ENCODE peak calls at places on chromosomes 13 and 19, in five cellular contexts. T, X, K, V and H are unnamed samples.

GRCh38 chr19:19230999-19231398 is 19.2 kb downstream of the NCAN start:
- DNase-seq in T (no peak), X (no peak), K (no peak), V (no peak), H (no peak)

GRCh38 chr19:12802267-12803106 is 618 bp downstream of the THSD8 start:
- DNase-seq in T (no peak), X (no peak), K (peak), V (no peak), H (no peak)

GRCh38 chr19:16594131-16594586 is 21.9 kb upstream of the SLC35E1 start:
- DNase-seq in T (no peak), X (no peak), K (no peak), V (no peak), H (no peak)

GRCh38 chr13:77810430-77810829 is 108.2 kb downstream of the EDNRB start:
- DNase-seq in T (peak), X (no peak), K (no peak), V (peak), H (no peak)

GRCh38 chr13:29591310-29591709 is 4.2 kb downstream of the SLC7A1 start:
- DNase-seq in T (peak), X (no peak), K (no peak), V (no peak), H (no peak)

GRCh38 chr19:41872775-41873647 is 4.1 kb upstream of the CD79A start:
- DNase-seq in T (peak), X (peak), K (peak), V (peak), H (no peak)

GRCh38 chr19:8041553-8041952 is 11.0 kb upstream of the CCL25 start:
- DNase-seq in T (no peak), X (no peak), K (no peak), V (no peak), H (no peak)

GRCh38 chr13:86559915-86560314 is 760.7 kb upstream of the SLITRK6 start:
- DNase-seq in T (no peak), X (no peak), K (no peak), V (no peak), H (no peak)

GRCh38 chr13:46607768-46608553 is 55.0 kb downstream of the LRCH1 start:
- DNase-seq in T (no peak), X (no peak), K (no peak), V (no peak), H (no peak)

GRCh38 chr19:33859016-33859415 is 62.3 kb downstream of the KCTD15 start:
- DNase-seq in T (no peak), X (no peak), K (no peak), V (no peak), H (no peak)

GRCh38 chr13:96650301-96650886 is 343.9 kb downstream of the OXGR1 start:
- DNase-seq in T (peak), X (no peak), K (no peak), V (no peak), H (peak)

GRCh38 chr13:29749401-29750177 is 100.8 kb downstream of the UBL3 start:
- DNase-seq in T (no peak), X (no peak), K (no peak), V (no peak), H (no peak)

GRCh38 chr13:74288361-74288911 is 154.2 kb upstream of the KLF12 start:
- DNase-seq in T (peak), X (no peak), K (no peak), V (peak), H (no peak)

GRCh38 chr13:47481521-47481920 is 519.6 kb downstream of the SUCLA2 start:
- DNase-seq in T (no peak), X (no peak), K (no peak), V (no peak), H (no peak)

GRCh38 chr13:61084983-61085382 is 330.7 kb downstream of the PCDH20 start:
- DNase-seq in T (no peak), X (no peak), K (no peak), V (no peak), H (no peak)

GRCh38 chr13:27708325-27708724 is 84.0 kb upstream of the GSX1 start:
- DNase-seq in T (no peak), X (no peak), K (no peak), V (no peak), H (no peak)

GRCh38 chr19:58562126-58563033 is 4.0 kb upstream of the UBE2M start:
- DNase-seq in T (peak), X (peak), K (peak), V (peak), H (no peak)

GRCh38 chr19:58047672-58048071 is 11.4 kb upstream of the ZNF135 start:
- DNase-seq in T (no peak), X (no peak), K (no peak), V (no peak), H (no peak)

GRCh38 chr19:48123907-48124675 is 13.5 kb upstream of the PLA2G4C start:
- DNase-seq in T (peak), X (no peak), K (no peak), V (no peak), H (peak)

GRCh38 chr19:4015705-4016402 is 8.3 kb downstream of the PIAS4 start:
- DNase-seq in T (no peak), X (no peak), K (peak), V (no peak), H (no peak)

GRCh38 chr13:107450931-107451330 is 764.4 kb downstream of the LIG4 start:
- DNase-seq in T (peak), X (peak), K (no peak), V (no peak), H (no peak)

GRCh38 chr13:113023217-113023597 is 54.2 kb downstream of the MCF2L start:
- DNase-seq in T (peak), X (no peak), K (no peak), V (peak), H (no peak)

GRCh38 chr19:33247441-33247819 is 21.8 kb upstream of the SLC7A10 start:
- DNase-seq in T (no peak), X (no peak), K (peak), V (no peak), H (no peak)

GRCh38 chr19:12364391-12365093 is 941 bp downstream of the ZNF442 start:
- DNase-seq in T (peak), X (peak), K (peak), V (peak), H (no peak)

GRCh38 chr19:49340865-49341718 is 5.9 kb downstream of the CD37 start:
- DNase-seq in T (no peak), X (peak), K (no peak), V (no peak), H (no peak)

GRCh38 chr13:59787679-59788078 is 376.0 kb downstream of the DIAPH3 start:
- DNase-seq in T (no peak), X (no peak), K (no peak), V (no peak), H (no peak)

GRCh38 chr19:2550431-2551171 is 74.7 kb downstream of the GADD45B start:
- DNase-seq in T (no peak), X (peak), K (peak), V (no peak), H (no peak)

GRCh38 chr13:20399515-20399914 is 126.1 kb downstream of the CRYL1 start:
- DNase-seq in T (no peak), X (no peak), K (no peak), V (no peak), H (no peak)

GRCh38 chr19:44050740-44051653 is 839 bp upstream of the ZNF223 start:
- DNase-seq in T (no peak), X (peak), K (no peak), V (no peak), H (peak)

GRCh38 chr19:17424743-17425365 is 5.0 kb downstream of the MVB12A start:
- DNase-seq in T (peak), X (no peak), K (peak), V (peak), H (no peak)

GRCh38 chr13:107585466-107585865 is 629.9 kb downstream of the LIG4 start:
- DNase-seq in T (peak), X (no peak), K (no peak), V (no peak), H (no peak)

GRCh38 chr19:32219881-32220552 is 125.4 kb upstream of the ZNF507 start:
- DNase-seq in T (no peak), X (no peak), K (no peak), V (no peak), H (no peak)

GRCh38 chr19:29631450-29631849 is 25.4 kb downstream of the POP4 start:
- DNase-seq in T (no peak), X (peak), K (no peak), V (no peak), H (no peak)

GRCh38 chr19:29636553-29637325 is 28.5 kb upstream of the PLEKHF1 start:
- DNase-seq in T (no peak), X (peak), K (no peak), V (no peak), H (no peak)

GRCh38 chr19:29634731-29635130 is 28.6 kb downstream of the POP4 start:
- DNase-seq in T (no peak), X (no peak), K (no peak), V (no peak), H (no peak)

GRCh38 chr19:29635963-29636362 is 29.3 kb upstream of the PLEKHF1 start:
- DNase-seq in T (no peak), X (no peak), K (no peak), V (no peak), H (no peak)

DNA sequence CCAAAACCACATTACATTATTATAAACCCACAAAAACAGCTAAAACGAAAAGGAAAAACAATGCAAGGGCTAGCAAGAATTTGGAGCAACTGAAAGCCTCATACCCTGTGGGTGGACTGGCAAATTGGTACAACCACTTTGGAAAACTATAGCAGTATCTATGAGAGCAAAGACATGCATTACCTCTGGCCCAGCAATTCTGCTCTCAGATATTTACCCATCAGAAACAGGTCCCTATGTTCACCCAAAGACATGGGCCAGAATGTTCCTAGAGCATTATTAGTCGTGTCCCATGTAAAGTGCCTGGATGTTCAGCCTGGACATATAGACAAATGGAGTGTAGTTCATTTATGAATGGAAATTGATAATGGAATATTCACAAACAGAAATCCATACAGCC is 27.9 kb downstream of the POP4 start:
- DNase-seq in T (no peak), X (no peak), K (no peak), V (no peak), H (no peak)
- H3K27ac ChIP-seq in T (no peak), X (no peak), K (no peak), V (no peak), H (no peak)

DNA sequence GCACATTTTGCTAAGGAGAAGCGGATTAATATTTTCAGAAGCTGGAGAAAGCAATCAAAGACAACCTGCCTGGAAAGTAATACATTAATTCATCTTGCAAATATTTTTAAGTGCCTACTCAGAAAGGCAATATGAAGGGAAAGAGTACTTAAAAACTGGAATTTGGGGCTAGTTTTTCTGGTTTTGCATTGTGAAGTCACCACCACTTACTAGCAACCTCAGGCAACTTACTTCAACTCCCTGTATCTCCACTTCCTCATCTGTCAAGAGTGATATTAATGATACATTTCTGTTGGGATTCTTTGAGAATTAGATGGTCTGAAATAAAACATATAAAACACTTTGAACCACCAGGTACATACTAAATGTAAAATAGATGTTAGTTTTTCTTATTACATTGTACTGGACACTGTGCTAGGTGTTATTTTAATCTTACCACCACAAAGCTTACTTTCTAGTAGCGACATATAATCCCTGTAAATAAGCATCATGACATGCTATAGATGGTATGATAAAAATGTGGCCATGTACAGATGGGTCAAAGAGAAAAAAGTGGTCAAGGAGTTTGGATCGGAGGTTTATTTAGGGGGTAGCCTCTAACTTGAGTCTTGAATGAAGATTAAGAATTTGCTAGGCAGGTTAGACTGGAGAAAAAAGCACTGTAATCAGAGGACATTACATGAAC is 101.2 kb downstream of the SPRY2 start:
- DNase-seq in T (no peak), X (no peak), K (no peak), V (no peak), H (no peak)
- H3K27ac ChIP-seq in T (no peak), X (peak), K (no peak), V (no peak), H (no peak)

GRCh38 chr19:40742477-40742876 is 7.8 kb downstream of the ACTMAP start:
- DNase-seq in T (no peak), X (no peak), K (no peak), V (no peak), H (no peak)

GRCh38 chr19:40747536-40747935 is 2.7 kb downstream of the ACTMAP start:
- DNase-seq in T (no peak), X (no peak), K (no peak), V (no peak), H (no peak)

GRCh38 chr19:40743926-40744325 is 6.4 kb downstream of the ACTMAP start:
- DNase-seq in T (no peak), X (no peak), K (no peak), V (no peak), H (no peak)

GRCh38 chr19:40744554-40745401 is 5.5 kb downstream of the ACTMAP start:
- DNase-seq in T (no peak), X (peak), K (no peak), V (peak), H (no peak)

GRCh38 chr19:40745402-40745780 is 4.9 kb downstream of the ACTMAP start:
- DNase-seq in T (peak), X (no peak), K (no peak), V (no peak), H (no peak)
- H3K27ac ChIP-seq in T (no peak), X (peak), K (peak), V (peak), H (peak)

GRCh38 chr13:57992416-57992815 is 360.9 kb downstream of the PCDH17 start:
- DNase-seq in T (no peak), X (no peak), K (no peak), V (no peak), H (no peak)
- H3K27ac ChIP-seq in T (no peak), X (no peak), K (no peak), V (no peak), H (no peak)

GRCh38 chr13:101152184-101152583 is 264.1 kb downstream of the NALCN start:
- DNase-seq in T (no peak), X (no peak), K (no peak), V (peak), H (no peak)
- H3K27ac ChIP-seq in T (no peak), X (no peak), K (no peak), V (no peak), H (no peak)